ENCODE peak calls at places on chromosome X, in six cellular contexts. One of them, this sample, is unnamed.

GRCh38 chrX:7154040-7154597 is 6.2 kb upstream of the PUDP start:
- DNase-seq in CD8-positive, alpha-beta T cell: no peak
- DNase-seq in colonic mucosa: no peak
- DNase-seq in Panc1: no peak
- DNase-seq in aorta: no peak
- DNase-seq in ovary: no peak
- DNase-seq in this sample: no peak

GRCh38 chrX:133838761-133839676 is 146.4 kb downstream of the GPC3 start:
- DNase-seq in CD8-positive, alpha-beta T cell: peak; percentile 50
- DNase-seq in colonic mucosa: peak; percentile 50
- DNase-seq in Panc1: peak; percentile 5
- DNase-seq in aorta: no peak
- DNase-seq in ovary: peak; percentile 16
- DNase-seq in this sample: peak; percentile 46

GRCh38 chrX:114611018-114611619 is 27.2 kb downstream of the HTR2C start:
- DNase-seq in CD8-positive, alpha-beta T cell: no peak
- DNase-seq in colonic mucosa: peak; percentile 38
- DNase-seq in Panc1: peak; percentile 28
- DNase-seq in aorta: no peak
- DNase-seq in ovary: no peak
- DNase-seq in this sample: peak; percentile 20

GRCh38 chrX:20641954-20642353 is 375.2 kb upstream of the RPS6KA3 start:
- DNase-seq in CD8-positive, alpha-beta T cell: no peak
- DNase-seq in colonic mucosa: no peak
- DNase-seq in Panc1: no peak
- DNase-seq in aorta: no peak
- DNase-seq in ovary: no peak
- DNase-seq in this sample: no peak

GRCh38 chrX:148609766-148610698 is 109.6 kb downstream of the AFF2 start:
- DNase-seq in CD8-positive, alpha-beta T cell: no peak
- DNase-seq in colonic mucosa: no peak
- DNase-seq in Panc1: no peak
- DNase-seq in aorta: no peak
- DNase-seq in ovary: no peak
- DNase-seq in this sample: no peak

GRCh38 chrX:96447161-96447560 is 237.5 kb upstream of the DIAPH2 start:
- DNase-seq in CD8-positive, alpha-beta T cell: no peak
- DNase-seq in colonic mucosa: no peak
- DNase-seq in Panc1: no peak
- DNase-seq in aorta: no peak
- DNase-seq in ovary: no peak
- DNase-seq in this sample: no peak

GRCh38 chrX:11899091-11899490 is 141.1 kb downstream of the MSL3 start:
- DNase-seq in CD8-positive, alpha-beta T cell: no peak
- DNase-seq in colonic mucosa: no peak
- DNase-seq in Panc1: no peak
- DNase-seq in aorta: no peak
- DNase-seq in ovary: no peak
- DNase-seq in this sample: no peak

GRCh38 chrX:2848806-2849420 is 20.2 kb downstream of the GYG2 start:
- DNase-seq in CD8-positive, alpha-beta T cell: no peak
- DNase-seq in colonic mucosa: no peak
- DNase-seq in Panc1: no peak
- DNase-seq in aorta: no peak
- DNase-seq in ovary: no peak
- DNase-seq in this sample: no peak

GRCh38 chrX:8484360-8484759 is 19.7 kb downstream of the VCX3B start:
- DNase-seq in CD8-positive, alpha-beta T cell: no peak
- DNase-seq in colonic mucosa: no peak
- DNase-seq in Panc1: no peak
- DNase-seq in aorta: no peak
- DNase-seq in ovary: no peak
- DNase-seq in this sample: no peak

GRCh38 chrX:41723305-41723704 is 676 bp upstream of the GPR82 start:
- DNase-seq in CD8-positive, alpha-beta T cell: no peak
- DNase-seq in colonic mucosa: no peak
- DNase-seq in Panc1: no peak
- DNase-seq in aorta: no peak
- DNase-seq in ovary: no peak
- DNase-seq in this sample: no peak

GRCh38 chrX:139969286-139969685 is 4.0 kb upstream of the CXorf66 start:
- DNase-seq in CD8-positive, alpha-beta T cell: no peak
- DNase-seq in colonic mucosa: no peak
- DNase-seq in Panc1: no peak
- DNase-seq in aorta: no peak
- DNase-seq in ovary: no peak
- DNase-seq in this sample: no peak

GRCh38 chrX:500481-501010 is 113.8 kb upstream of the PPP2R3B start:
- DNase-seq in CD8-positive, alpha-beta T cell: no peak
- DNase-seq in colonic mucosa: no peak
- DNase-seq in Panc1: no peak
- DNase-seq in aorta: no peak
- DNase-seq in ovary: no peak
- DNase-seq in this sample: no peak

GRCh38 chrX:68307767-68308166 is 125.5 kb downstream of the OPHN1 start:
- DNase-seq in CD8-positive, alpha-beta T cell: no peak
- DNase-seq in colonic mucosa: no peak
- DNase-seq in Panc1: no peak
- DNase-seq in aorta: no peak
- DNase-seq in ovary: no peak
- DNase-seq in this sample: no peak

GRCh38 chrX:1380672-1381233 is 11.2 kb downstream of the SLC25A6 start:
- DNase-seq in CD8-positive, alpha-beta T cell: no peak
- DNase-seq in colonic mucosa: no peak
- DNase-seq in Panc1: no peak
- DNase-seq in aorta: peak; percentile 67
- DNase-seq in ovary: no peak
- DNase-seq in this sample: no peak

GRCh38 chrX:125293792-125294780 is 25.6 kb upstream of the TEX13C start:
- DNase-seq in CD8-positive, alpha-beta T cell: no peak
- DNase-seq in colonic mucosa: no peak
- DNase-seq in Panc1: no peak
- DNase-seq in aorta: no peak
- DNase-seq in ovary: no peak
- DNase-seq in this sample: no peak

GRCh38 chrX:4841216-4841745 is 1127.8 kb upstream of the PRKX start:
- DNase-seq in CD8-positive, alpha-beta T cell: no peak
- DNase-seq in colonic mucosa: no peak
- DNase-seq in Panc1: no peak
- DNase-seq in aorta: no peak
- DNase-seq in ovary: no peak
- DNase-seq in this sample: no peak

GRCh38 chrX:154809939-154810665 is 4.8 kb upstream of the MPP1 start:
- DNase-seq in CD8-positive, alpha-beta T cell: no peak
- DNase-seq in colonic mucosa: no peak
- DNase-seq in Panc1: no peak
- DNase-seq in aorta: no peak
- DNase-seq in ovary: no peak
- DNase-seq in this sample: no peak

GRCh38 chrX:152399395-152399794 is 51.7 kb downstream of the GABRA3 start:
- DNase-seq in CD8-positive, alpha-beta T cell: no peak
- DNase-seq in colonic mucosa: no peak
- DNase-seq in Panc1: no peak
- DNase-seq in aorta: no peak
- DNase-seq in ovary: no peak
- DNase-seq in this sample: no peak

GRCh38 chrX:1488745-1489144 is 36.0 kb upstream of the ASMTL start:
- DNase-seq in CD8-positive, alpha-beta T cell: no peak
- DNase-seq in colonic mucosa: no peak
- DNase-seq in Panc1: no peak
- DNase-seq in aorta: no peak
- DNase-seq in ovary: no peak
- DNase-seq in this sample: no peak

GRCh38 chrX:154732421-154733071 is 18.3 kb downstream of the GAB3 start:
- DNase-seq in CD8-positive, alpha-beta T cell: no peak
- DNase-seq in colonic mucosa: no peak
- DNase-seq in Panc1: peak; percentile 85
- DNase-seq in aorta: no peak
- DNase-seq in ovary: no peak
- DNase-seq in this sample: no peak

GRCh38 chrX:150456466-150456865 is 93.3 kb downstream of the MAMLD1 start:
- DNase-seq in CD8-positive, alpha-beta T cell: no peak
- DNase-seq in colonic mucosa: no peak
- DNase-seq in Panc1: no peak
- DNase-seq in aorta: no peak
- DNase-seq in ovary: no peak
- DNase-seq in this sample: no peak

GRCh38 chrX:130055103-130055502 is 55.2 kb downstream of the ELF4 start:
- DNase-seq in CD8-positive, alpha-beta T cell: no peak
- DNase-seq in colonic mucosa: no peak
- DNase-seq in Panc1: no peak
- DNase-seq in aorta: no peak
- DNase-seq in ovary: no peak
- DNase-seq in this sample: no peak

GRCh38 chrX:130058667-130059066 is 51.6 kb downstream of the ELF4 start:
- DNase-seq in CD8-positive, alpha-beta T cell: no peak
- DNase-seq in colonic mucosa: no peak
- DNase-seq in Panc1: no peak
- DNase-seq in aorta: no peak
- DNase-seq in ovary: no peak
- DNase-seq in this sample: no peak

GRCh38 chrX:130055899-130056298 is 54.4 kb downstream of the ELF4 start:
- DNase-seq in CD8-positive, alpha-beta T cell: no peak
- DNase-seq in colonic mucosa: no peak
- DNase-seq in Panc1: no peak
- DNase-seq in aorta: no peak
- DNase-seq in ovary: no peak
- DNase-seq in this sample: no peak

GRCh38 chrX:130057209-130057608 is 53.1 kb downstream of the ELF4 start:
- DNase-seq in CD8-positive, alpha-beta T cell: no peak
- DNase-seq in colonic mucosa: no peak
- DNase-seq in Panc1: no peak
- DNase-seq in aorta: no peak
- DNase-seq in ovary: no peak
- DNase-seq in this sample: no peak

DNA sequence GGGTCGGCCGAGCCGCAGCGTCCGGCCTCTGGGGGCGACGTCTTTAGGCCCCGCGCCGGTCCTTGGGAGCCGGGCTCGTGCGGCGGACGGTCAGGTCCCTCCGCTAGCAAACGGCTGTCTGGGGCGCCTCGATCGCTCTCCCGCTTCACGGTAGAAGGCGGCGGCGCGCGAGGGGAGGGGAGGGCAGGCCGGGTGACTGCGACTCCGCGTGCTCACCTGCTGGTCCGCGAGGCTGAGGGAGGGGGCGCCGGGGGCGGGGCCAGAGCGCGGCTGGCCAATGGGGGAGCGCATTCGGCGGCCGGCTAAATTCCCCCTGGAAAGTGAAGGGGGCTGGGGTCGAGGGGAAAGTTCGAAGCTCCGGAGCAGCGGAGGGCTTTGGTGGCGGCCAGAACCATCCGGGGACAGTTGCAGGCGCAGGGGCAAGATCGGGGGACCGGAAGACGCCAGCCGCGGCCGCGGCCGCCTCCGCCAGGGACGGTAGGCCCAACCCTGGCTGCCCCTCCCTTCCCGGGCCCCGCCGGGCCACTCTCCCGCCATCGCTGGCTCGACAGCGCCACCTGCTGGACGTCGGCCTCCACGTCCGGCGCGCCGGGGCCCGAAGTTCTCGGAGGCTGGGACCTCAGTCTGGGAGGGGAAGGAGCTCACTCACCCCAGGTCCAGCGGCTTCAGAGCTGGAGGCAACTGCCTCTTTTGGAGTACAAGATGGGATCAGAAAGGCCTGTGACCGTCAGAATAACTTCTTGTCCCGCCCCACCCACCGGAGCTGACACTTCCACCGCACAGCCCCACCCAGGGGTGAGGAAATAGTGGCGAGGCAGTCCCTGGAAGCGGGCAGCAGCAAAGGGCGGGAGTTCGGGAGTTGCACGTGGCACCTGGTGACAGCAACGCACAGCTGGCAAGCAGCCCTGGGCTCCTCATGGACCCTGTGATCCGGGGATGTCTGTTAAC is 49.9 kb downstream of the ELF4 start:
- DNase-seq in CD8-positive, alpha-beta T cell: peak; percentile 91
- DNase-seq in colonic mucosa: peak; percentile 86
- DNase-seq in Panc1: peak; percentile 45
- DNase-seq in aorta: peak; percentile 95
- DNase-seq in ovary: peak; percentile 84
- DNase-seq in this sample: peak; percentile 88
- H3K27ac ChIP-seq in CD8-positive, alpha-beta T cell: no peak overlapping the region
- H3K27ac ChIP-seq in colonic mucosa: no peak overlapping the region
- H3K27ac ChIP-seq in Panc1: peak overlapping the region; percentile 79
- H3K27ac ChIP-seq in aorta: no peak overlapping the region
- H3K27ac ChIP-seq in ovary: no peak overlapping the region
- H3K27ac ChIP-seq in this sample: peak overlapping the region; percentile 70

DNA sequence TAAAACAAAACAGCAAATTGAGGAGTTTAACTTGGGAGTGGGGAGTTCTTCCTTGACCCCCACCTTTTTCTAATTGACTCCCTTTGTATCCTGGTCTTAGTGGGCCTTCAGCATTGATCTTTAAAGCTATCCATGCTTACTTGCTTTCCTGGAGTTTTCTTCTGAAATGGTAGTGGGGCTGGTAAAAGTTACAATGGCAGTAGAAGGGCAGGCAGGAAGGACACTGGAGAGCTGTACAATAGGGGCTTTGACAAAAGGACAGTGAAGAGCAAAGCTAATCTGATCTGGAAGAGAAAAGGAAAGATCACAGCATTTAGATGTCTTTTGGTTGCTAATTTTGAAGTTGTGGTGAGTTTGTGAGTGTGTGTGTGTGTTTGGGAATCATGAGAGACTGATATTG is 111.5 kb downstream of the MID1 start:
- DNase-seq in CD8-positive, alpha-beta T cell: no peak
- DNase-seq in colonic mucosa: no peak
- DNase-seq in Panc1: no peak
- DNase-seq in aorta: no peak
- DNase-seq in ovary: no peak
- DNase-seq in this sample: no peak
- H3K27ac ChIP-seq in CD8-positive, alpha-beta T cell: no peak overlapping the region
- H3K27ac ChIP-seq in colonic mucosa: no peak overlapping the region
- H3K27ac ChIP-seq in Panc1: no peak overlapping the region
- H3K27ac ChIP-seq in aorta: no peak overlapping the region
- H3K27ac ChIP-seq in ovary: no peak overlapping the region
- H3K27ac ChIP-seq in this sample: no peak overlapping the region

DNA sequence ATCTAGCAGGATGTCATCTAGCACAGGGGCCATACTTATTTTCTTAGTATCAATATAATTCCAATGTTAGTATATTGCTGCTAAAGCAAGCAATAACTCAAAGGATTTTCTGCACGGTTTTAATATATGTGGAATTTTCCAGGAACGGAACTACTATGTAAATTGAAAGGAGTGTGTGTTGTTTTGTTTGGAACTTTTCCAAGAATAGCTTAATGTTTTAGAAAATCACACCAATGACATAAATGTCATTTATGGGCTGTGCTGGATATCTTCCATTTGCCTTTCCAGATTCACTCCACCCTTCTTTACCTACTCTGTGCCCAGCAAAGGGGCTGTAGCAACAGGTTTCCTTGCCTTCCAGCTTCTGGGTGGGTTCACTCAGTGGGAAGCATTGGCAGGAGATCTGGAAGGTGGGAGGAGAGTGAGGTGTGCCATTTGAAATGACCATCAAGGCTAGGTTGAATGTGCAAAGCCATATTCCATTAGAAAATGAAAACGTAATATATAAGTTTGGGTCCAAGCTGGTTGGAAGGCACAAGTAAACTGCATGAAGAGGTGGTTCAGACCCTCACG is 25.2 kb upstream of the ZFX start:
- DNase-seq in CD8-positive, alpha-beta T cell: no peak
- DNase-seq in colonic mucosa: no peak
- DNase-seq in Panc1: no peak
- DNase-seq in aorta: no peak
- DNase-seq in ovary: no peak
- DNase-seq in this sample: no peak
- H3K27ac ChIP-seq in CD8-positive, alpha-beta T cell: no peak overlapping the region
- H3K27ac ChIP-seq in colonic mucosa: no peak overlapping the region
- H3K27ac ChIP-seq in Panc1: peak overlapping the region; percentile 80
- H3K27ac ChIP-seq in aorta: no peak overlapping the region
- H3K27ac ChIP-seq in ovary: no peak overlapping the region
- H3K27ac ChIP-seq in this sample: no peak overlapping the region

GRCh38 chrX:136210806-136211205 is 40.4 kb downstream of the MAP7D3 start:
- DNase-seq in CD8-positive, alpha-beta T cell: no peak
- DNase-seq in colonic mucosa: no peak
- DNase-seq in Panc1: no peak
- DNase-seq in aorta: no peak
- DNase-seq in ovary: no peak
- DNase-seq in this sample: no peak
- H3K27ac ChIP-seq in CD8-positive, alpha-beta T cell: no peak overlapping the region
- H3K27ac ChIP-seq in colonic mucosa: no peak overlapping the region
- H3K27ac ChIP-seq in Panc1: no peak overlapping the region
- H3K27ac ChIP-seq in aorta: no peak overlapping the region
- H3K27ac ChIP-seq in ovary: no peak overlapping the region
- H3K27ac ChIP-seq in this sample: peak overlapping the region; percentile 45